ENCODE peak calls at places on chromosomes 7 and 10, in eight cellular contexts. N is ovary; U is heart right ventricle; Z is astrocyte; E is CD8-positive, alpha-beta T cell; R is uterus; L is spleen; S is heart left ventricle. P is an unnamed sample.

GRCh38 chr10:70771311-70772194 is 13.6 kb downstream of the TBATA start:
- DNase-seq in R (no peak), N (no peak), U (no peak), E (peak; percentile 4), L (peak; percentile 61), Z (no peak), S (no peak), P (no peak)

GRCh38 chr10:6840766-6841165 is 260.7 kb upstream of the PRKCQ start:
- DNase-seq in S (no peak), N (no peak), U (no peak), L (no peak), E (no peak), Z (peak; percentile 75), R (no peak), P (peak; percentile 25)

GRCh38 chr10:47182934-47183725 is 116.9 kb upstream of the GDF10 start:
- DNase-seq in Z (no peak), S (no peak), L (peak; percentile 51), R (no peak), E (no peak), N (no peak), U (no peak), P (no peak)

GRCh38 chr10:46265981-46266505 is 20.8 kb upstream of the ANTXRL start:
- DNase-seq in Z (no peak), N (no peak), R (no peak), U (no peak), L (peak; percentile 76), S (no peak), E (no peak), P (no peak)

GRCh38 chr7:158705234-158705890 is 758 bp upstream of the NCAPG2 start:
- DNase-seq in R (no peak), Z (no peak), L (no peak), S (no peak), E (no peak), U (no peak), N (no peak), P (no peak)

GRCh38 chr7:39270018-39270417 is 292.3 kb downstream of the POU6F2 start:
- DNase-seq in R (no peak), N (no peak), S (no peak), E (no peak), Z (no peak), L (no peak), U (no peak), P (no peak)

GRCh38 chr10:51244308-51244707 is 170.0 kb downstream of the PRKG1 start:
- DNase-seq in S (peak; percentile 23), E (no peak), L (no peak), Z (peak; percentile 12), N (no peak), R (no peak), U (no peak), P (no peak)

GRCh38 chr7:97004931-97005763 is at the start of gene DLX6:
- DNase-seq in Z (no peak), E (no peak), S (no peak), U (no peak), N (peak; percentile 81), L (no peak), R (peak; percentile 61), P (no peak)

GRCh38 chr7:32616625-32617024 is 121.3 kb downstream of the AVL9 start:
- DNase-seq in U (peak; percentile 34), L (no peak), S (peak; percentile 67), E (no peak), R (peak; percentile 34), Z (peak; percentile 91), N (no peak), P (peak; percentile 94)

GRCh38 chr10:4294996-4295792 is 510.2 kb upstream of the KLF6 start:
- DNase-seq in U (no peak), Z (no peak), S (no peak), E (no peak), R (no peak), L (no peak), N (no peak), P (no peak)

GRCh38 chr10:129274928-129275474 is 192.0 kb upstream of the MGMT start:
- DNase-seq in S (no peak), R (no peak), N (no peak), Z (no peak), E (no peak), L (no peak), U (no peak), P (no peak)

GRCh38 chr7:22355620-22356009 is 1.3 kb downstream of the RAPGEF5 start:
- DNase-seq in N (no peak), U (no peak), S (no peak), Z (no peak), R (no peak), L (no peak), E (no peak), P (no peak)

GRCh38 chr7:22356855-22357310 is at the start of gene RAPGEF5:
- DNase-seq in U (peak; percentile 14), L (peak; percentile 79), S (no peak), E (no peak), R (no peak), Z (no peak), N (no peak), P (peak; percentile 49)

GRCh38 chr7:22356010-22356854 is 722 bp downstream of the RAPGEF5 start:
- DNase-seq in S (no peak), N (no peak), L (peak; percentile 78), U (no peak), R (no peak), Z (no peak), E (no peak), P (peak; percentile 15)

GRCh38 chr7:22359156-22359697 is 2.3 kb upstream of the RAPGEF5 start:
- DNase-seq in U (no peak), N (no peak), Z (no peak), R (no peak), L (no peak), E (no peak), S (no peak), P (no peak)

DNA sequence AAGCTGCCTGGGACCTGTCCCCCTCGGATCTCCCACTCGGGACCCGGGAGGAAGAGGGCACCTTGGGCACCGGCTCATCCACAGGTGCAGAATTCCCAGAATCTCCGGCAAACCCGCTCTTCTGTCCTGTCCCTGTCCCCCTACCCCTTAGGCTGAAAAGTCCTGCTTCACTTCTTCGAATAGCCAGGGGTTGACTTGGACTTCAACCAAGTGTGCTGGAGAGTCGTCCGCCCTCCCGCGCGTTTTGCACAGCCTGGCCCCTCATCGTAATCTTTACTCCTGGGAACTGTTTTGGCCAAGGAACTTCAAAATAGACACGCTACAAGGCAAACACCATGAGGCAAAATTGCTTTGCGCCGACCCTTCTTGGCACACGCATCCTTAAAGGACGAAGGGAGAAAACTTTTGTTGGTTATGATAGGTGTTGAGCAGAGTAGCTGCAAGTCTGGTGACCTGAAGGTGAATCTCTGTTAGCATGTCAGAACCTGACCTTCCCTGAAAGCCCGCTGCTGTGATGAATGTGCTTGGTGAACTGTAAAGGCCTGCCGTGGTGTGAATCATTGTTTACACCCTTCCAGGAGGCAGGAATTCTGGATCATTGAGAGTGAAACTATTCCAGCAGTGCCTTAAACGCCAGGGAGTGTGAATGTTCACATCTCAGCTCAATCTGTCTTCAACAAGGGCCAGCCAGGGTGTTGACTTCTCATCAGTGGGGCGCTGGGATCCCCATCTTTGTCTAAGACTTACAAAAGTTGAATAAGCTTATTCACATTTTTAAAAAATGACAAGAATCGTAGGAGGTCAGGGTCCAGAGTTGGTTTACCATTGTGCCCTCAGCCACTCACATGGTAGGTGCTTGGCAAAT is 589 bp upstream of the RAPGEF5 start:
- DNase-seq in E (no peak), N (no peak), S (no peak), R (no peak), Z (peak; percentile 69), L (no peak), U (no peak), P (peak; percentile 99)
- H3K4me3 ChIP-seq in E (no peak overlapping the region), N (peak overlapping the region; percentile 35), S (peak overlapping the region; percentile 38), R (peak overlapping the region; percentile 20), Z (peak overlapping the region; percentile 38), L (no peak overlapping the region), U (peak overlapping the region; percentile 46), P (peak overlapping the region; percentile 50)

GRCh38 chr7:66013938-66014337 is 31.9 kb upstream of the GUSB start:
- DNase-seq in Z (peak; percentile 33), L (no peak), U (peak; percentile 22), S (peak; percentile 56), E (no peak), R (no peak), N (peak; percentile 33), P (peak; percentile 31)
- TF ChIP-seq CTCF in Z (no peak), L (no peak), U (peak; percentile 16), S (peak; percentile 33), E (no peak), R (no peak), N (no peak), P (peak; percentile 44)

GRCh38 chr10:67696029-67696428 is at the start of gene CTNNA3:
- DNase-seq in R (no peak), N (no peak), L (no peak), E (no peak), U (no peak), Z (no peak), S (no peak), P (no peak)
- H3K4me3 ChIP-seq in R (peak within 1 kb of the TSS; percentile 13), N (peak within 1 kb of the TSS; percentile 11), L (no peak within 1 kb of the TSS), E (no peak within 1 kb of the TSS), U (peak within 1 kb of the TSS; percentile 27), Z (peak within 1 kb of the TSS; percentile 10), S (peak within 1 kb of the TSS; percentile 44), P (no peak within 1 kb of the TSS)

GRCh38 chr7:50613473-50613872 is 48.3 kb upstream of the DDC start:
- DNase-seq in Z (no peak), U (no peak), R (no peak), E (no peak), S (no peak), N (no peak), L (no peak), P (no peak)

GRCh38 chr7:50618281-50618680 is 53.1 kb upstream of the DDC start:
- DNase-seq in U (no peak), Z (no peak), S (no peak), R (no peak), L (no peak), E (no peak), N (no peak), P (no peak)

GRCh38 chr7:50612704-50613103 is 47.5 kb upstream of the DDC start:
- DNase-seq in S (no peak), N (no peak), Z (no peak), R (no peak), L (no peak), U (no peak), E (no peak), P (no peak)

GRCh38 chr7:50615519-50615845 is 50.3 kb upstream of the DDC start:
- DNase-seq in U (no peak), R (no peak), L (no peak), Z (no peak), S (no peak), N (no peak), E (no peak), P (no peak)

DNA sequence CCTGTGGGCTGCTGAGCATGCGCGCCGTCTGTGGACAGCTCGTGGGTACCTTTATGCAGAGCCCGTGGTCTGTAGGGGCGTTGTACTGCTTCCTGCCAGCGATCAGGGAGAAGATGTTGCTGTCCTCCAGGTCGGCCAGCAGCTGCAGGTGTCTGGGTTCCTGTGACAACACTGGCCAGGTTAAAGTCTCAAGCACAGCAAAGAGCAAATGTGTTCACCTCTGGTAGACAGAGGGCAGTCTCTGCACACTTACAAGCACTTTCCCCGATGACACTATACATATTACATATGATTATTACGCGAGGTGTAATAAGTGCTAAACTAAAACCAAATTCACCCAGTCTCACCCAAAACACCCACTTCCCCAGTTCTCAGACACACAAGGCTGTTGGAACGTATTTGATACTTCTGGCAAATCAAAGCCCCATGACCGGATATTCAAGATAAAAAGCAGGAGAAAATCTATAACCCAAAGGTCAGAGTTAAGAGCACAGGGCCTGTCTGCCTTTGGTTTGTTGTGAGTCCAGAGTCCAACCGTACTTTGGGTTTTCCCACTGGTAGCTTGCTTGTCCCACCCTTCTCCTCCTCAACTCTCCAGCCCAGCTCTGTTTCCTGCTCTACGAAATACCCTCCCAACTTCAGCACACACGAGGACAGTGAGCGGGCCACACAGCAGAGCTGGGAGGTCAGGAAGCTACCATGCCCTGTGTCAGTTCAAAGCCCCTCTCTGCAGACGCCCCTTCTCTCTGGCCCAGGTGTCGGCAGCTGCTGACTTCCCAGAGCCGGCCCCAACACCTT is 49.7 kb upstream of the DDC start:
- DNase-seq in Z (no peak), E (no peak), L (no peak), N (no peak), S (no peak), U (no peak), R (no peak), P (peak; percentile 13)
- TF ChIP-seq CTCF in Z (no peak), E (peak; percentile 11), L (no peak), N (no peak), S (peak; percentile 41), U (peak; percentile 13), R (no peak), P (no peak)